ENCODE peak calls at places on chromosomes 3 and 15, in five cellular contexts. P is posterior cingulate gyrus; D is activated CD4-positive, alpha-beta T cell treated with anti-CD3 and anti-CD28 coated beads for 48 hours; F is H54; J is DMS153. G is an unnamed sample.

GRCh38 chr15:89912145-89912673 is 543 bp downstream of the ARPIN start:
- DNase-seq in P (peak), D (no peak), F (peak), J (no peak), G (no peak)

GRCh38 chr3:107206945-107207344 is 170.3 kb upstream of the CCDC54 start:
- DNase-seq in P (no peak), D (no peak), F (no peak), J (no peak), G (no peak)

GRCh38 chr3:78986702-78987101 is 781.1 kb downstream of the ROBO1 start:
- DNase-seq in P (no peak), D (no peak), F (no peak), J (peak), G (no peak)

GRCh38 chr15:63630036-63630751 is 33.0 kb downstream of the FBXL22 start:
- DNase-seq in P (peak), D (no peak), F (no peak), J (no peak), G (no peak)

GRCh38 chr3:146498002-146498736 is 28.8 kb upstream of the PLSCR2 start:
- DNase-seq in P (no peak), D (peak), F (no peak), J (no peak), G (no peak)

GRCh38 chr15:74869726-74870407 is 3.3 kb downstream of the SCAMP2 start:
- DNase-seq in P (peak), D (peak), F (no peak), J (no peak), G (peak)

GRCh38 chr3:195035345-195036202 is 235.4 kb downstream of the XXYLT1 start:
- DNase-seq in P (peak), D (no peak), F (no peak), J (no peak), G (peak)

GRCh38 chr3:31878231-31878838 is 102.7 kb downstream of the OSBPL10 start:
- DNase-seq in P (no peak), D (no peak), F (no peak), J (no peak), G (no peak)

GRCh38 chr3:50327943-50328691 is at the start of gene TUSC2:
- DNase-seq in P (peak), D (peak), F (peak), J (peak), G (peak)

GRCh38 chr3:32246079-32246675 is 7.7 kb downstream of the CMTM8 start:
- DNase-seq in P (no peak), D (no peak), F (no peak), J (no peak), G (no peak)

GRCh38 chr15:83379574-83379973 is 67.6 kb upstream of the SH3GL3 start:
- DNase-seq in P (no peak), D (no peak), F (peak), J (no peak), G (peak)

GRCh38 chr3:9750556-9751411 is 1.0 kb downstream of the OGG1 start:
- DNase-seq in P (no peak), D (no peak), F (no peak), J (no peak), G (peak)

GRCh38 chr3:9040996-9041395 is 77.7 kb upstream of the RAD18 start:
- DNase-seq in P (no peak), D (no peak), F (no peak), J (no peak), G (no peak)

GRCh38 chr15:29316422-29316821 is 46.8 kb upstream of the NSMCE3 start:
- DNase-seq in P (no peak), D (no peak), F (no peak), J (no peak), G (no peak)

GRCh38 chr3:40109641-40110490 is 199.6 kb upstream of the EIF1B start:
- DNase-seq in P (no peak), D (no peak), F (no peak), J (no peak), G (no peak)

GRCh38 chr3:3200632-3201212 is 21.2 kb upstream of the CRBN start:
- DNase-seq in P (no peak), D (peak), F (no peak), J (no peak), G (peak)

GRCh38 chr3:105399611-105400010 is 32.9 kb downstream of the ALCAM start:
- DNase-seq in P (no peak), D (no peak), F (no peak), J (no peak), G (no peak)

GRCh38 chr3:99499235-99499798 is 139.1 kb upstream of the COL8A1 start:
- DNase-seq in P (no peak), D (peak), F (no peak), J (no peak), G (peak)

GRCh38 chr3:174791161-174791560 is 68.0 kb upstream of the NAALADL2 start:
- DNase-seq in P (no peak), D (no peak), F (no peak), J (no peak), G (no peak)

GRCh38 chr3:194259982-194260856 is 90.9 kb downstream of the CPN2 start:
- DNase-seq in P (no peak), D (no peak), F (no peak), J (no peak), G (no peak)

GRCh38 chr3:55189359-55189801 is 261.5 kb upstream of the LRTM1 start:
- DNase-seq in P (no peak), D (no peak), F (peak), J (no peak), G (no peak)

GRCh38 chr3:46293991-46294833 is 52.0 kb downstream of the CCR3 start:
- DNase-seq in P (no peak), D (peak), F (no peak), J (no peak), G (peak)

GRCh38 chr15:92082217-92082843 is 228.8 kb downstream of the SLCO3A1 start:
- DNase-seq in P (peak), D (peak), F (peak), J (no peak), G (peak)